ENCODE peak calls at places on chromosome X, in ten cellular contexts. N is fibroblast of the aortic adventitia, V is Panc1, B is GM12865, S is fibroblast of lung, J is WTC11, I is PC-3, G is GM06990, E is foreskin keratinocyte, W is thoracic aorta. Y is an unnamed sample.

GRCh38 chrX:26778320-26778888 is 562.4 kb downstream of the MAGEB5 start:
- DNase-seq in N (no peak), V (no peak), B (no peak), S (no peak), J (no peak), I (no peak), G (no peak), E (no peak), W (no peak), Y (peak)

GRCh38 chrX:132488819-132489255 is at the start of gene MBNL3:
- DNase-seq in N (peak), V (no peak), B (peak), S (peak), J (peak), I (peak), G (peak), E (peak), W (no peak), Y (peak)

GRCh38 chrX:51336584-51336983 is 4.0 kb downstream of the NUDT10 start:
- DNase-seq in N (peak), V (no peak), B (peak), S (peak), J (peak), I (peak), G (peak), E (no peak), W (no peak), Y (peak)

GRCh38 chrX:154791467-154791866 is 13.8 kb downstream of the MPP1 start:
- DNase-seq in N (no peak), V (no peak), B (no peak), S (no peak), J (no peak), I (no peak), G (no peak), E (no peak), W (no peak), Y (no peak)

GRCh38 chrX:72305286-72306084 is at the start of gene CITED1:
- DNase-seq in N (no peak), V (no peak), B (no peak), S (peak), J (peak), I (no peak), G (no peak), E (no peak), W (no peak), Y (no peak)

GRCh38 chrX:129842510-129843208 is 1.0 kb downstream of the ZDHHC9 start:
- DNase-seq in N (peak), V (no peak), B (peak), S (peak), J (peak), I (peak), G (no peak), E (no peak), W (no peak), Y (peak)

GRCh38 chrX:12988797-12989196 is 13.9 kb downstream of the TMSB4X start:
- DNase-seq in N (peak), V (no peak), B (no peak), S (peak), J (no peak), I (peak), G (no peak), E (no peak), W (no peak), Y (peak)

GRCh38 chrX:16739574-16739973 is 20.2 kb downstream of the SYAP1 start:
- DNase-seq in N (no peak), V (no peak), B (no peak), S (no peak), J (no peak), I (peak), G (no peak), E (no peak), W (no peak), Y (no peak)

GRCh38 chrX:74187211-74187610 is 116.8 kb upstream of the ZCCHC13 start:
- DNase-seq in N (peak), V (no peak), B (no peak), S (peak), J (no peak), I (no peak), G (no peak), E (no peak), W (no peak), Y (peak)

GRCh38 chrX:21911481-21911880 is 29.0 kb upstream of the SMS start:
- DNase-seq in N (no peak), V (no peak), B (no peak), S (no peak), J (no peak), I (no peak), G (no peak), E (no peak), W (no peak), Y (no peak)

GRCh38 chrX:80876877-80877276 is 67.2 kb upstream of the BRWD3 start:
- DNase-seq in N (peak), V (peak), B (peak), S (peak), J (no peak), I (peak), G (peak), E (no peak), W (no peak), Y (peak)

GRCh38 chrX:15678339-15678738 is 13.7 kb upstream of the CLTRN start:
- DNase-seq in N (peak), V (no peak), B (no peak), S (no peak), J (no peak), I (no peak), G (no peak), E (no peak), W (no peak), Y (no peak)

GRCh38 chrX:130555341-130555740 is 153.6 kb downstream of the RBMX2 start:
- DNase-seq in N (no peak), V (no peak), B (no peak), S (no peak), J (no peak), I (no peak), G (no peak), E (no peak), W (no peak), Y (no peak)

GRCh38 chrX:110175146-110175545 is 142.7 kb downstream of the AMMECR1 start:
- DNase-seq in N (no peak), V (no peak), B (no peak), S (no peak), J (no peak), I (no peak), G (no peak), E (no peak), W (no peak), Y (no peak)

GRCh38 chrX:12741416-12741815 is 49.8 kb upstream of the PRPS2 start:
- DNase-seq in N (no peak), V (no peak), B (no peak), S (no peak), J (no peak), I (peak), G (no peak), E (peak), W (no peak), Y (no peak)

GRCh38 chrX:151970661-151971060 is 3.8 kb downstream of the GABRE start:
- DNase-seq in N (peak), V (no peak), B (no peak), S (peak), J (no peak), I (peak), G (no peak), E (no peak), W (peak), Y (peak)

GRCh38 chrX:8748855-8749254 is 16.9 kb upstream of the ANOS1 start:
- DNase-seq in N (peak), V (no peak), B (peak), S (peak), J (no peak), I (peak), G (no peak), E (no peak), W (no peak), Y (peak)

GRCh38 chrX:45322382-45322781 is 121.7 kb upstream of the DIPK2B start:
- DNase-seq in N (peak), V (peak), B (peak), S (peak), J (peak), I (peak), G (no peak), E (peak), W (no peak), Y (peak)

GRCh38 chrX:24259544-24260240 is 54.2 kb downstream of the SUPT20HL2 start:
- DNase-seq in N (peak), V (no peak), B (peak), S (peak), J (peak), I (peak), G (no peak), E (peak), W (no peak), Y (peak)

GRCh38 chrX:62931625-62932024 is 419.5 kb downstream of the SPIN4 start:
- DNase-seq in N (no peak), V (no peak), B (no peak), S (no peak), J (no peak), I (no peak), G (no peak), E (no peak), W (no peak), Y (no peak)

GRCh38 chrX:11363069-11363594 is 69.9 kb downstream of the AMELX start:
- DNase-seq in N (no peak), V (no peak), B (peak), S (no peak), J (no peak), I (no peak), G (peak), E (no peak), W (no peak), Y (no peak)

GRCh38 chrX:63967541-63967940 is 182.5 kb upstream of the ARHGEF9 start:
- DNase-seq in N (no peak), V (no peak), B (no peak), S (no peak), J (no peak), I (no peak), G (no peak), E (no peak), W (no peak), Y (no peak)

GRCh38 chrX:76148011-76148665 is 24.7 kb upstream of the PBDC1 start:
- DNase-seq in N (peak), V (no peak), B (peak), S (peak), J (no peak), I (peak), G (peak), E (peak), W (no peak), Y (peak)

GRCh38 chrX:22699591-22700091 is 300.1 kb upstream of the DDX53 start:
- DNase-seq in N (peak), V (no peak), B (no peak), S (peak), J (no peak), I (peak), G (no peak), E (no peak), W (no peak), Y (peak)

GRCh38 chrX:150446151-150446550 is 83.0 kb downstream of the MAMLD1 start:
- DNase-seq in N (no peak), V (no peak), B (no peak), S (no peak), J (no peak), I (no peak), G (no peak), E (no peak), W (no peak), Y (no peak)

GRCh38 chrX:150530821-150531220 is 37.6 kb upstream of the MTM1 start:
- DNase-seq in N (no peak), V (no peak), B (no peak), S (no peak), J (no peak), I (no peak), G (no peak), E (no peak), W (no peak), Y (no peak)

GRCh38 chrX:132612990-132613564 is 124.2 kb upstream of the MBNL3 start:
- DNase-seq in N (peak), V (no peak), B (peak), S (peak), J (peak), I (peak), G (no peak), E (no peak), W (no peak), Y (peak)

GRCh38 chrX:48496660-48497059 is 12.1 kb upstream of the PORCN start:
- DNase-seq in N (no peak), V (no peak), B (no peak), S (no peak), J (no peak), I (peak), G (no peak), E (no peak), W (no peak), Y (no peak)

GRCh38 chrX:97096385-97096784 is 212.7 kb downstream of the RPA4 start:
- DNase-seq in N (no peak), V (no peak), B (no peak), S (no peak), J (no peak), I (no peak), G (no peak), E (no peak), W (no peak), Y (no peak)

GRCh38 chrX:68832101-68832416 is 3.2 kb downstream of the EFNB1 start:
- DNase-seq in N (peak), V (no peak), B (peak), S (peak), J (no peak), I (peak), G (peak), E (no peak), W (no peak), Y (peak)

GRCh38 chrX:22323541-22323940 is 50.8 kb downstream of the CBLL2 start:
- DNase-seq in N (peak), V (no peak), B (no peak), S (peak), J (no peak), I (peak), G (no peak), E (peak), W (no peak), Y (peak)

GRCh38 chrX:24676403-24677024 is 17.2 kb upstream of the POLA1 start:
- DNase-seq in N (peak), V (no peak), B (peak), S (no peak), J (no peak), I (peak), G (no peak), E (no peak), W (no peak), Y (no peak)

GRCh38 chrX:71935542-71935941 is 24.9 kb downstream of the NHSL2 start:
- DNase-seq in N (no peak), V (no peak), B (no peak), S (no peak), J (peak), I (no peak), G (no peak), E (no peak), W (no peak), Y (no peak)

GRCh38 chrX:46836701-46837542 is at the start of gene RP2:
- DNase-seq in N (peak), V (peak), B (peak), S (peak), J (peak), I (peak), G (peak), E (peak), W (peak), Y (peak)

DNA sequence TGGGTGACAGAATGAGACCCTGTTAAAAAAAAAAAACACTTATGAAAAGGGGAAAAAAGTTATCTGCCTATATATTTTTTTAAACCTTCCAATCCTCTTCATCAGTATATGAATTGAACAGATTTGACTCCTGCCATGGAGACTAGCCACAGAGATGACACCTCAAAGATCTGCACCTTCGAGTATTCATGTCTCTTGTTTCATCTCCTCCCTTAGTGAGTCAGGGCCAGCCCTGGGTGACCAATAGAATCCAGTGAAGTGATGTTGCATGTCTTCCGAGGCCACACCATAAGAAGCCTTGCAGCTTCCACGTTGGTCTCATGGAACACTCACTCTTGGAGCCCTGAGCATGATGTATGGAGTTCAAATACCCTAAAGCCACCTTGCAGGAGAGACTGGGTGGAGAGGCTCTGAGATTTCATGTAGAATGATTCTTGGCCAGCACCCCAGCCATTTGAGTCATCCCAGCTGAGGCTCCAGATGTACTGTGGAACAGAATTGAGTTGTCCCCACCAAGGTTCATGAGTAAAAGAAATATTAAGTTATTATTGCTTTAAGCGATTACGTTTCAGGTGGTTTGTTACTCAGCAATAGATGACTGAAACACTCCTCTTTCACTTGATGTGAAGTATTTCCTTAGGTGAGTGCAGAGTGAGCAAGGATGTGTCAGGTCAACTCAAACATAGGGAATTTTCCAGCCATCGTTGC is 5.1 kb upstream of the RP2 start:
- DNase-seq in N (peak), V (no peak), B (no peak), S (peak), J (no peak), I (peak), G (no peak), E (peak), W (no peak), Y (peak)
- TF ChIP-seq CTCF in N (no peak), V (no peak), B (no peak), S (no peak), J (no peak), I (no peak), G (no peak), E (no peak), W (no peak), Y (no peak)

GRCh38 chrX:144275403-144275802 is 391.5 kb downstream of the UBE2NL start:
- DNase-seq in N (no peak), V (no peak), B (no peak), S (no peak), J (no peak), I (peak), G (no peak), E (no peak), W (no peak), Y (no peak)
- TF ChIP-seq CTCF in N (no peak), V (no peak), B (no peak), S (no peak), J (no peak), I (no peak), G (no peak), E (no peak), W (no peak), Y (no peak)

GRCh38 chrX:111914398-111915092 is 38.6 kb downstream of the TRPC5OS start:
- DNase-seq in N (no peak), V (peak), B (no peak), S (peak), J (no peak), I (peak), G (no peak), E (peak), W (no peak), Y (no peak)

GRCh38 chrX:111917591-111917990 is 41.6 kb downstream of the TRPC5OS start:
- DNase-seq in N (no peak), V (no peak), B (no peak), S (no peak), J (no peak), I (no peak), G (no peak), E (no peak), W (no peak), Y (no peak)
- TF ChIP-seq CTCF in N (no peak), V (no peak), B (no peak), S (no peak), J (no peak), I (no peak), G (no peak), E (no peak), W (no peak), Y (no peak)

GRCh38 chrX:39576081-39576701 is 521.6 kb downstream of the BCOR start:
- DNase-seq in N (no peak), V (no peak), B (no peak), S (peak), J (peak), I (no peak), G (no peak), E (no peak), W (no peak), Y (no peak)
- TF ChIP-seq CTCF in N (no peak), V (no peak), B (no peak), S (no peak), J (no peak), I (no peak), G (no peak), E (no peak), W (no peak), Y (no peak)

Y was measured in astrocyte of the spinal cord.